ENCODE peak calls at places on chromosomes 2 and 18, in five cellular contexts. H is stomach; K is right cardiac atrium; I is CD8-positive, alpha-beta memory T cell; N is keratinocyte. V is an unnamed sample.

GRCh38 chr2:234500394-234501006 is 3.6 kb upstream of the ARL4C start:
- DNase-seq in K (peak), H (peak), I (peak), N (no peak), V (no peak)

GRCh38 chr2:43482974-43483373 is 112.9 kb downstream of the THADA start:
- DNase-seq in N (no peak), H (no peak), K (no peak), I (no peak), V (no peak)

GRCh38 chr2:239828192-239828972 is 196.8 kb downstream of the NDUFA10 start:
- DNase-seq in I (no peak), N (no peak), H (peak), K (no peak), V (no peak)

GRCh38 chr2:1736997-1737480 is 7.3 kb downstream of the PXDN start:
- DNase-seq in I (no peak), K (peak), N (no peak), H (no peak), V (no peak)

GRCh38 chr2:231926180-231926741 is at the start of gene NPPC:
- DNase-seq in I (peak), K (peak), H (peak), N (no peak), V (peak)

GRCh38 chr2:30475542-30475941 is 28.5 kb downstream of the LCLAT1 start:
- DNase-seq in K (no peak), I (no peak), N (no peak), H (no peak), V (no peak)

GRCh38 chr2:7819860-7820259 is 862.0 kb upstream of the ID2 start:
- DNase-seq in I (no peak), H (no peak), N (no peak), K (no peak), V (no peak)

GRCh38 chr2:84539729-84540128 is 23.4 kb downstream of the DNAH6 start:
- DNase-seq in H (no peak), I (no peak), N (no peak), K (no peak), V (no peak)

GRCh38 chr18:61591200-61591719 is 258.0 kb downstream of the CDH20 start:
- DNase-seq in N (no peak), H (no peak), K (no peak), I (no peak), V (no peak)

GRCh38 chr2:239247401-239248245 is 153.2 kb downstream of the HDAC4 start:
- DNase-seq in I (no peak), N (no peak), K (no peak), H (no peak), V (no peak)

GRCh38 chr18:46794607-46795006 is 37.8 kb upstream of the ST8SIA5 start:
- DNase-seq in K (no peak), N (no peak), I (no peak), H (no peak), V (no peak)

GRCh38 chr2:228245601-228246000 is 64.1 kb upstream of the SPHKAP start:
- DNase-seq in N (no peak), K (no peak), H (no peak), I (no peak), V (no peak)

GRCh38 chr2:233373316-233373715 is 19.0 kb downstream of the DGKD start:
- DNase-seq in K (no peak), I (no peak), N (no peak), H (no peak), V (no peak)

GRCh38 chr2:88818381-88818780 is 126.9 kb downstream of the RPIA start:
- DNase-seq in I (no peak), K (no peak), H (no peak), N (no peak), V (no peak)

GRCh38 chr2:119264781-119265692 is 41.4 kb downstream of the STEAP3 start:
- DNase-seq in N (no peak), H (peak), I (no peak), K (peak), V (no peak)

GRCh38 chr2:30185175-30185574 is 38.4 kb downstream of the YPEL5 start:
- DNase-seq in N (no peak), H (peak), I (no peak), K (no peak), V (no peak)

GRCh38 chr2:68594674-68595492 is 48.5 kb upstream of the PROKR1 start:
- DNase-seq in H (peak), N (no peak), K (no peak), I (peak), V (no peak)

GRCh38 chr2:174692256-174692830 is 71.9 kb downstream of the CHRNA1 start:
- DNase-seq in I (no peak), K (no peak), H (no peak), N (no peak), V (no peak)

GRCh38 chr2:30276455-30276911 is 45.1 kb downstream of the LBH start:
- DNase-seq in N (no peak), H (no peak), K (no peak), I (no peak), V (no peak)

GRCh38 chr2:109150559-109150958 is 21.6 kb downstream of the SH3RF3 start:
- DNase-seq in N (no peak), I (no peak), H (no peak), K (no peak), V (no peak)

GRCh38 chr2:16647992-16648617 is 17.5 kb downstream of the CYRIA start:
- DNase-seq in K (no peak), H (no peak), N (no peak), I (no peak), V (no peak)

GRCh38 chr2:16653083-16653375 is 12.6 kb downstream of the CYRIA start:
- DNase-seq in I (no peak), K (peak), N (no peak), H (no peak), V (no peak)

GRCh38 chr2:16649353-16650286 is 16.0 kb downstream of the CYRIA start:
- DNase-seq in K (no peak), N (no peak), H (no peak), I (no peak), V (no peak)

GRCh38 chr2:16652296-16653082 is 13.1 kb downstream of the CYRIA start:
- DNase-seq in I (no peak), H (no peak), N (no peak), K (no peak), V (no peak)

DNA sequence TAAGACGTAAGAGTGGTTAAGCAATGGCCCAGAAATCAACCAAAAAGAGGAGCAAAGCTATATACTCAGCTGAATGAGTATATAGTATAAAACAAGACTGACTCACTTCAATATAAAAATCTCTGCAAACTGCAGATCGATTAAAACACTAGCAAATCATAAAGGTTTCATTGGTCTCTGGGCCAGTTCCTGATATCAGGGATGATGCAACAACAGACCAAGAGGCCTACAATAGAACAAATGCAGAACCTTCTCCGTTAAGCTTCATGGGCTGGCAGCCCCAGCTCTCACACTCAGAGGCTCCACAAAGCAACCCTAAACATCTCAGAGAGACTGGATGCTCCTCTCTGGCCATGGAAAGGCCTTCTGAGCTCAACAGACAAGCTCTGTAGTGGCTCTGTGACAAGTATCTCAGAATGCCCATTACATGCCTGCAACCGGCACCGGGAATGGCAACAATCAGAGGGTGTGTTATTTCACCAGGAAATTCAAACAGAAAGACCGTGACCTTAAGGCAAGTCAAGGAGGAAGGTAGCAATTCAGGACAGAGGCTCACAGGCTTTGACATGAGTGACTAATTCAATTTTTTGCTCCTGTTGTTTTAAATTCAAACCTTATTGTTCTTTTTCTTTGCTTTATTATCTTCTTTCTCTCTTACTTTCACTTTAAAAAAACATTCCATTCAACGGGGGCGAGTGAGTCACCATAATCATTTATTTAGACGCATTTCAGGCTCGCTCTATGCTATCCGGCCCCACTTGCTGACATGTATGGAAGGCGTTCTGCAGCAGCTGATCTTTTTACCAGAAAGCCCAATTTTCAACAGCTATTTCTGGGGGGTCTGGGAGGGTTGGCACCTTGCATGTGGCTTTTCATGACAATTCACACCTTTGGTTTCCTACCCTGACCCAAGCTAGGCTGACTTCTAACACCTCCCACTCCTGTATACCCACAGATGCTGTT is 15.1 kb downstream of the CYRIA start:
- DNase-seq in N (no peak), I (peak), K (no peak), H (no peak), V (no peak)
- H3K27ac ChIP-seq in N (peak), I (no peak), K (peak), H (peak), V (peak)

GRCh38 chr2:71597749-71598148 is 144.4 kb downstream of the DYSF start:
- DNase-seq in I (no peak), N (no peak), K (no peak), H (no peak), V (no peak)

GRCh38 chr2:71592181-71592711 is 138.9 kb downstream of the DYSF start:
- DNase-seq in H (no peak), N (no peak), K (no peak), I (no peak), V (no peak)

GRCh38 chr2:71596011-71596410 is 142.7 kb downstream of the DYSF start:
- DNase-seq in I (no peak), H (no peak), N (no peak), K (peak), V (no peak)

GRCh38 chr2:71598526-71598925 is 145.2 kb downstream of the DYSF start:
- DNase-seq in K (no peak), N (no peak), I (no peak), H (no peak), V (no peak)

GRCh38 chr2:71595549-71595948 is 142.2 kb downstream of the DYSF start:
- DNase-seq in N (no peak), K (no peak), I (no peak), H (no peak), V (no peak)
- H3K27ac ChIP-seq in N (no peak), K (no peak), I (no peak), H (no peak), V (no peak)

DNA sequence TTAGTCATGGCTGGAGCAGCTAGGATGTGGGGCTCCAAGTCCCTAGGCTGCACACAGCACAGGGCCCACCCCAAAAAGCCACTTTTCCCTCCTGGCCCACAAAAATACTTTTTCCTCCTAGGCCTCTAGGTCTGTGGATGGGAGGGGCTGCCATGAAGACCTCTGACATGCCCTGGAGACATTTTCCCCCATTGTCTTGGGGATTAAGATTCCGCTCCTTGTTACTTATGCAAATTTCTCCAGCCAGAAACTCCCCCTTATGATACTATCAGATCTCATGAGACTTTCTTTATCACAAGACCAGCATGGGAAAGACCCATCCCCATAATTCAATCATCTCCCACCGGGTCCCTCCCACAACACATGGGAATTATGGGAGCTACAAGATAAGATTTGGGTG is 125.9 kb downstream of the ESCO1 start:
- DNase-seq in N (no peak), H (no peak), I (no peak), K (no peak), V (no peak)
- H3K27ac ChIP-seq in N (no peak), H (no peak), I (no peak), K (no peak), V (no peak)

DNA sequence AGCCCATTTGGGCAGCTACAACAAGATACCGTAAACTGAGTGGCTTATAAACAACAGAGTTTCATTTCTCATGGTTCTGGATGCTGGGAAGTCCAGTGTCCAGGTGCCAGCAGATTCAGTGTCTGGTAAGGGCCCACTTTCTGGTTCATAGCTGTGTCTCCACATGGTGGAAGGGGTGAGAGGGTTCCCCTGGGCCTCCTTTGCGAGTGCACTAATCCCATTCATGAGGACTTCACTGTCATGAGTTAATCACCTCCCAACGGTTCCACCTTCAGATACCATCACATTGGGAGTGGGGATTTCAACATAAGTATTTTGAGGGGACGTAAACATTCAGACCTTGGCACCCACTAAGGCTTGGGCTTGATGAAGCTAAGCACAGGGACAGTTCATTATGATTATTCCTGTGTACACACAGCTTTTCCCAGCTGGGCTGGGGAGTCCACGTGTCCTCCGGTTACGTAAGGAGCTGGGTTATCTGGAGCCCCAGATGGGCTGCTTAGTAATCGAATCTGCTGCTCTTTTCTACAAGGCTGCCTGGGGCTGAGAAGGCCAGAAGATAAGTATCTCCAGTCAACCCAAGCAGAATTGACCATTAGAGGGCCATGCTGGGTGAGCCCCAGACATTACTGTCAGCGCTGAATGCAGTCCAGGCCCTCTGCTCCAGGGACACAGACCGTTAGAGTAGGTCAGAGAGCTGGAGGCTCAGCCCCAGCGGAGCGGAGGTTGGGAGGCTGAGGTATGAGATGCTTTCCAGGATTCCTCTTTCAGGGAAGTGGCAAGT is 42.7 kb downstream of the EPAS1 start:
- DNase-seq in H (peak), I (no peak), K (peak), N (no peak), V (no peak)
- H3K27ac ChIP-seq in H (peak), I (peak), K (peak), N (no peak), V (no peak)

GRCh38 chr2:218368150-218368528 is 11.5 kb downstream of the CATIP start:
- DNase-seq in I (no peak), N (no peak), H (no peak), K (no peak), V (no peak)

GRCh38 chr2:218371987-218372358 is 10.1 kb upstream of the SLC11A1 start:
- DNase-seq in N (no peak), K (no peak), H (no peak), I (no peak), V (no peak)

GRCh38 chr2:218368621-218369153 is 12.0 kb downstream of the CATIP start:
- DNase-seq in K (peak), N (no peak), H (no peak), I (no peak), V (no peak)

GRCh38 chr2:218369374-218369773 is 12.7 kb upstream of the SLC11A1 start:
- DNase-seq in K (no peak), I (no peak), N (no peak), H (no peak), V (no peak)

GRCh38 chr2:218370410-218371063 is 11.5 kb upstream of the SLC11A1 start:
- DNase-seq in H (peak), K (peak), I (no peak), N (no peak), V (no peak)
- H3K27ac ChIP-seq in H (peak), K (peak), I (no peak), N (no peak), V (no peak)

DNA sequence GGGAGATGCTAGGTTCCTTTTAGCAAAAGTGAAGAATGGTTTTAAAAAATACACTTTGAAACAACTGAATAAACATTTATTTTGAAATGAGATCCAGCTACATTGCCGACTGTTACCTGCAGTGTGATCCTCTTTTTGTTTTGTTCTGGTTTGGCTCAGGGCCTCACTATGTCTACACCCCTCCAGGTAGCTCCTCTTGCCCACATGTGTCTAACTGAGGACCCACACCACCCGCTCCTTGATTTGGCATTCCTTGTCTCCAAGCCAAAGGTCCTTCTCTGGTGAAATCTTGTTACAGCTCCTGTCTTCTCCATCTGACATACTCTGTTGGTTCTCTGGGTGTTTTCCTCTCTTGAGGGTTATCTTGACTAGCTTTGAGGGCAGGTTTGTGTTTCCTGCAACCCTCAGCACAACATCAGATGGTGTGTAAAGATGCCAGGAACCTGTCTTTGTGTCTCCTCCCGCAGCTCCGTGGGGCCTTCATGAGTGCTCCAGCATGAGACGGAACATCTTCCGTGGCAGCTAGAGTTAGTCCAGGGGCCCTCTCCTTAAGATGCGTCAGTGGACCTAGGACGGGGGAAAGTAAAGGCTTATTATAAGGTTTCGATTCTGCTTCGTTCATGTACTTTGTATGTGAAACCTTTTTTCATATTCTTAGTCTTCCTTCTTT is 32.1 kb downstream of the MAP4K4 start:
- DNase-seq in K (no peak), N (no peak), I (no peak), H (no peak), V (no peak)
- H3K27ac ChIP-seq in K (no peak), N (no peak), I (no peak), H (no peak), V (no peak)

DNA sequence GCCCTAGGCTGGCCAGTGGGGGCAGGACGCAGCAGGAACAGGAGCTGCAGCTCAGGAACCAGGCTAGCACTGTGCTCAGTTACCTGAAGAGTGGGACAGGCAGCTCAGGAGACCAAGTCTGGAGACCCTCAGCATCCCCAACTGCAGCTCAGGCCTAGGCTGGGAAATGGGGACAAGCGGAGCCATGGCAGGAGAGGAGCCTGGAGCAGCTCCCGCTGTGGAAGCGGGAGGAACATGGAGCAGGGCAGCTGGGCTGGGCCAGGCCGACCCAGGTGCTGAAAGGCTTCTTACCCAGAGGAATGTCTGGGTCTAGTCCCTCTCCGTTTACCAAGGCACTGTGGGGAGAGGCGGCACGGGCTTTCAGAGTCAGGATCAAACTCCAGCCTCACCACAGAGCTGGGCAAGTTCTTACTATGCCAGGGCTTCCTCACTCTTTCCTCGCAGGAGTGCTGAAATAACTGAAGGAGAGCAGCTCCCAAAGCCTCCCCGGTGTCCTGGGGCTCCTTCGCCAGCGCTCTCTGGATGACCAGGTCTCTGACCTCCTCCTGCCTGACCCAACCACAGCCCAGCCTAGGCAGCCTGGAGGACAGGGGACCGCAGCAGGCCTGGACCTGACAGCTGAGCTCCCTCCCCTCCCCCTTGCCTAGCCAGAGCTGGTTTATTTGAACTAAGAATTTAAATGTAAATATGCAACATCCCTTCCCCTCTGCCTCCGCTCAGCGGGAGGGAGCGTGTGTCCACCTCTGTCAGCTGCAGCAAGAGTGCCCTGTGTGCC is 247.8 kb upstream of the SIX2 start:
- DNase-seq in H (no peak), N (no peak), I (no peak), K (no peak), V (no peak)
- H3K27ac ChIP-seq in H (peak), N (no peak), I (no peak), K (no peak), V (no peak)

DNA sequence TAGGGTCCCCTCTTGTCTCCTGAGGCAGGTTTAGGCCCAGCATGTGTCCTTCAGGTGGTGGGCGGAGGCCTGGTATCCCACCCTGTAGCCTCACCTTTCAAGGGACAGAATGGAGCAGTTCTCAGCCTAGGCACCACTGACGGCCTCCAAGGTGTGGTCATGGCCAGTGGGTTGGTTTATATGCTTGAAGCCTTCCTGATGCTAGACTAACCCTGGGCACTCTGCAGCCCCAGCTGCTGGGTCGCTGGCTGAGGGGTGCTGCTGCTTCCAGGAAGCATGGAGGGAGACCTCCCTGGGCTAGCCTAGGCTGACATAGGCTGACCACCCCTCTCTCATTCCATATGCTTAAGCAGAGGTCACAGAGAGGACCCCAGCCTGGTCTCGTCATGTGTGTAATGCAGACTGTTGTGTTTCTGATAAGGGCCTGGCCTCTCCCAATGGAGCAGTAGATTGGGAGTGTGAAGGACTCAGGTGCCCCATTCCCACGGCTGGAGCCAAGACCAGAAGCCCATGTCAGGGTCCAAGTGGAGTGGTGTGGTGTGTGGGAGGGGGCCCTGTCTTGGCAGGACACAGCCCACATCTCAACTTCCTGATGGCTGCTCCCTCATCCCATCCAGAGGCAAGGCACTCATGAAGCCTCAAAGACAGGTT is 206.6 kb downstream of the DYSF start:
- DNase-seq in I (no peak), H (no peak), N (no peak), K (no peak), V (no peak)
- H3K27ac ChIP-seq in I (no peak), H (no peak), N (no peak), K (no peak), V (no peak)

GRCh38 chr2:120442541-120442922 is 96.6 kb downstream of the INHBB start:
- DNase-seq in H (no peak), N (no peak), I (no peak), K (no peak), V (no peak)
- H3K27ac ChIP-seq in H (peak), N (peak), I (no peak), K (no peak), V (no peak)

V was measured in epithelial cell of prostate.